ENCODE peak calls at places on chromosomes 11 and 22, in seven cellular contexts. N is HL-60, D is endothelial cell of umbilical vein, Y is GM12878, K is HCT116, Z is GM12891, I is transverse colon. G is an unnamed sample.

GRCh38 chr11:72577271-72577681 is 96.9 kb downstream of the PDE2A start:
- DNase-seq in K (no peak), I (peak), N (no peak), Z (peak), D (no peak), Y (no peak), G (no peak)

GRCh38 chr11:2996976-2997375 is 4.8 kb upstream of the NAP1L4 start:
- DNase-seq in D (no peak), N (no peak), I (no peak), K (no peak), Z (no peak), Y (no peak), G (no peak)

GRCh38 chr11:27443746-27444465 is 28.7 kb downstream of the LGR4 start:
- DNase-seq in K (no peak), D (no peak), Z (no peak), I (no peak), Y (no peak), N (no peak), G (peak)

GRCh38 chr11:12853652-12854296 is 155.3 kb upstream of the RASSF10 start:
- DNase-seq in K (no peak), Y (no peak), I (peak), D (no peak), Z (no peak), N (no peak), G (no peak)

GRCh38 chr22:32620992-32621391 is 146.4 kb downstream of the FBXO7 start:
- DNase-seq in N (no peak), Z (no peak), Y (no peak), K (no peak), D (no peak), I (no peak), G (peak)

GRCh38 chr11:10378362-10378761 is 73.5 kb downstream of the ADM start:
- DNase-seq in D (no peak), K (no peak), Y (no peak), N (no peak), I (no peak), Z (no peak), G (no peak)

GRCh38 chr11:106691807-106692365 is 326.4 kb downstream of the GUCY1A2 start:
- DNase-seq in K (no peak), N (no peak), D (no peak), I (no peak), Z (no peak), Y (no peak), G (no peak)

GRCh38 chr22:26681395-26681821 is 24.0 kb downstream of the MIAT start:
- DNase-seq in Y (no peak), Z (no peak), K (no peak), D (peak), I (no peak), N (no peak), G (peak)

GRCh38 chr11:16299390-16299789 is 57.0 kb downstream of the SOX6 start:
- DNase-seq in N (no peak), I (no peak), K (no peak), Y (no peak), Z (no peak), D (no peak), G (no peak)

GRCh38 chr22:50210378-50211139 is 9.7 kb downstream of the SELENOO start:
- DNase-seq in D (no peak), I (peak), K (no peak), Z (no peak), N (no peak), Y (no peak), G (no peak)

GRCh38 chr11:65611028-65611757 is 2.8 kb downstream of the MAP3K11 start:
- DNase-seq in I (no peak), N (peak), D (peak), Z (no peak), Y (no peak), K (no peak), G (peak)

GRCh38 chr11:2574553-2575535 is 125.0 kb downstream of the KCNQ1OT1 start:
- DNase-seq in Y (no peak), Z (no peak), D (no peak), K (no peak), N (no peak), I (peak), G (no peak)

GRCh38 chr11:15775051-15775541 is 581.2 kb downstream of the SOX6 start:
- DNase-seq in K (no peak), I (no peak), D (no peak), Y (no peak), N (no peak), Z (no peak), G (no peak)

GRCh38 chr22:31692186-31692886 is 30.3 kb upstream of the PISD start:
- DNase-seq in D (no peak), I (no peak), Y (no peak), N (peak), Z (no peak), K (no peak), G (no peak)

GRCh38 chr22:37618072-37618656 is 9.5 kb downstream of the GGA1 start:
- DNase-seq in Y (no peak), N (no peak), I (no peak), D (no peak), Z (peak), K (no peak), G (no peak)

GRCh38 chr22:42433754-42434153 is 1.6 kb upstream of the NFAM1 start:
- DNase-seq in Z (no peak), I (no peak), Y (no peak), N (no peak), D (no peak), K (no peak), G (no peak)

GRCh38 chr11:44157019-44157418 is 61.5 kb downstream of the EXT2 start:
- DNase-seq in K (no peak), Z (no peak), I (no peak), D (no peak), Y (no peak), N (no peak), G (no peak)

GRCh38 chr22:24413271-24413670 is 14.1 kb upstream of the ADORA2A start:
- DNase-seq in Z (no peak), I (no peak), N (no peak), Y (no peak), K (no peak), D (no peak), G (no peak)

GRCh38 chr11:87134524-87135106 is 96.9 kb downstream of the TMEM135 start:
- DNase-seq in K (no peak), I (no peak), D (no peak), Y (no peak), N (no peak), Z (no peak), G (no peak)

GRCh38 chr11:111735262-111736116 is 30.7 kb downstream of the PPP2R1B start:
- DNase-seq in I (peak), K (no peak), Y (no peak), Z (no peak), N (no peak), D (peak), G (no peak)

GRCh38 chr22:37242395-37242918 is 1.6 kb downstream of the RAC2 start:
- DNase-seq in D (peak), N (peak), Y (peak), Z (peak), I (peak), K (no peak), G (no peak)

GRCh38 chr11:48880021-48880441 is 103.7 kb downstream of the TRIM51G start:
- DNase-seq in N (no peak), Z (no peak), K (no peak), I (no peak), D (no peak), Y (no peak), G (no peak)

GRCh38 chr22:40694409-40694808 is 15.1 kb downstream of the MCHR1 start:
- DNase-seq in I (no peak), D (no peak), Y (no peak), N (peak), Z (no peak), K (no peak), G (no peak)

GRCh38 chr22:47780281-47780875 is 1017.9 kb downstream of the TBC1D22A start:
- DNase-seq in N (no peak), K (no peak), D (no peak), Z (no peak), Y (no peak), I (no peak), G (no peak)

GRCh38 chr11:72773291-72773690 is 20.6 kb downstream of the STARD10 start:
- DNase-seq in N (no peak), K (no peak), D (peak), Y (no peak), I (no peak), Z (no peak), G (no peak)

GRCh38 chr11:69382131-69383128 is 88.5 kb downstream of the MYEOV start:
- DNase-seq in I (peak), K (peak), D (no peak), Y (peak), N (peak), Z (no peak), G (peak)

GRCh38 chr11:46391578-46392420 is at the start of gene CHRM4:
- DNase-seq in Y (no peak), I (peak), Z (no peak), N (no peak), K (no peak), D (peak), G (peak)

GRCh38 chr11:77633856-77634425 is 3.7 kb downstream of the CLNS1A start:
- DNase-seq in Y (no peak), N (peak), Z (no peak), I (no peak), K (no peak), D (no peak), G (no peak)

GRCh38 chr22:43412808-43413785 is 1.3 kb downstream of the MPPED1 start:
- DNase-seq in K (no peak), Z (no peak), N (no peak), D (no peak), Y (no peak), I (no peak), G (no peak)

GRCh38 chr11:69352715-69353325 is 58.9 kb downstream of the MYEOV start:
- DNase-seq in D (peak), Z (no peak), N (no peak), K (peak), I (peak), Y (no peak), G (no peak)

GRCh38 chr11:8567597-8568198 is 26.3 kb downstream of the STK33 start:
- DNase-seq in I (no peak), Y (no peak), D (peak), Z (no peak), N (no peak), K (no peak), G (no peak)

GRCh38 chr22:35010543-35010942 is 55.4 kb upstream of the ISX start:
- DNase-seq in Y (no peak), Z (no peak), N (no peak), D (no peak), K (no peak), I (no peak), G (no peak)

GRCh38 chr11:118449316-118449918 is 13.1 kb downstream of the KMT2A start:
- DNase-seq in Z (no peak), D (no peak), Y (no peak), N (no peak), K (no peak), I (no peak), G (no peak)

GRCh38 chr11:9351956-9352355 is 32.5 kb upstream of the IPO7 start:
- DNase-seq in I (no peak), Z (no peak), D (no peak), Y (no peak), K (no peak), N (no peak), G (no peak)

GRCh38 chr11:14213006-14213405 is 146.0 kb downstream of the RRAS2 start:
- DNase-seq in D (no peak), Y (no peak), I (no peak), K (no peak), N (no peak), Z (no peak), G (no peak)

GRCh38 chr11:14223636-14224035 is 135.3 kb downstream of the RRAS2 start:
- DNase-seq in Z (no peak), K (no peak), Y (no peak), N (no peak), I (no peak), D (no peak), G (no peak)

DNA sequence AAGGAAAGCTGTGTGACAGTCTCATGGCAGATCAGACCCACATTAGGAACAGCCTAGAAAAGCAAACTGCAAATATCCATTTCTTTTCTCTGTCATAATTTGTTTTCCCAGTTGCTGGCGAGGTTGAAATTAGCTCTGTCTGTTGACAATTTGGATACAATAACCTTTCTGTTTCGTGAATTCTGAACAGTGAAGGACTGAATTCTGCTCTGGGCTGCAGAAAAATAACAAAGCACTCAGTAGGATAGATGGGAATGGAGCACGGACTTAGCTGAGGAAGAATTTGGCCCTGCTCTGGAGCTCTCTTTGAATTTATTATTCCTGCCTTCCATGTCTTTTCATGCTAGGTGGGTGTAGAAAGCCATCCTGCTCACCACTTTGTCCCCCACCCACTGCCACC is 140.3 kb downstream of the RRAS2 start:
- DNase-seq in I (no peak), D (no peak), K (no peak), Z (no peak), Y (no peak), N (no peak), G (no peak)
- TF ChIP-seq POLR2AphosphoS5 in I (no peak), D (no peak), K (no peak), Z (no peak), Y (no peak), N (no peak), G (no peak)

GRCh38 chr11:91996526-91996925 is 228.1 kb upstream of the FAT3 start:
- DNase-seq in Y (no peak), I (no peak), D (no peak), Z (no peak), K (no peak), N (no peak), G (no peak)
- TF ChIP-seq POLR2AphosphoS5 in Y (no peak), I (no peak), D (no peak), Z (no peak), K (no peak), N (no peak), G (no peak)

GRCh38 chr11:1460396-1460795 is 26.2 kb downstream of the MOB2 start:
- DNase-seq in Y (no peak), N (no peak), D (no peak), Z (no peak), I (peak), K (no peak), G (no peak)
- TF ChIP-seq POLR2AphosphoS5 in Y (no peak), N (no peak), D (no peak), Z (no peak), I (no peak), K (no peak), G (no peak)

GRCh38 chr11:130625907-130626306 is 177.5 kb downstream of the ADAMTS15 start:
- DNase-seq in Y (no peak), Z (no peak), D (no peak), N (no peak), K (no peak), I (no peak), G (no peak)
- TF ChIP-seq POLR2AphosphoS5 in Y (no peak), Z (no peak), D (no peak), N (no peak), K (no peak), I (no peak), G (no peak)

DNA sequence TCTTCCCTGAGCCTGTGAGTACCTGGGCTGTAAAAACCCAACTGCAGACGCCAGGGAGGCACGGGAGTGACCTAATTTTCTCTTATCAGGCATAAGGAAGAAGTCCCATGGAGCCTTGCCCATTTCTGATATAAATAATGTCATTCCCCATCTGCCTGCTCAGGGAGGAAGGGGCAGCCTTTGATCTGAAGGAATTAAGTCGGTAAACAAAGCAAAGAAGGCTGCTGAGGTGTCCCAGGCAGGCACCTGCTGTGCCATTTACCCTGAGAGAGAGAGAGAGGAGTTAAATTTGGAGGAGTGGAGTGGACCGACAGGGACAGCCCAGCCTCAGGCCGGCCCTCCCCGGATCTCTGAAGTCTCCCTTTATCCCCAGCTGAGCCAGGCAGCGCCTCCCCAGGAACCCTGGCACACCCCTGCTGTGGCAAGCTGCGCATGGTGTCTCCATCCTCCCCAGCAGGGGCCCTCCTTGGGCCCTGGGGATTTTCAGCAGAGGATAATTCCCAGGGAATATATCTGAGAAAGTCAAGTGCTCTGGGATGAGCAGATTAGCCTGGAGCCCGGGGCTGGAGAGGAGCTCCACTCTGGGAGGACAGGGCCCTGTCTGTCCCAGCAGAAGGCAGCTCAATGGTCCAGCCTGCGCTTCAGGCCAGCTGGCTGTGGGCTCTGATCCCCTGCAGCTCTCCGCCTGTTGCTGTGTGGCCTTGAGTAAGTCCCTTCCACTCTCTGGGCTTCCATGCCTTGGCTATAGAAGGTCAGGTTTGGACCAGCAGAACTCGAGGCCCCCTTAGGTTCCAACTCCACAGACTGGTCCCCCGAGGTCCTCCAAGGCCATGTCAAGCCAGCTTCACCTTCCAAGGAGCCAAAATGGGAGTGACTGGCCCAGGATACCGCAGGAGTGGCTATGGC is 17.5 kb upstream of the CABP7 start:
- DNase-seq in D (no peak), Z (no peak), K (no peak), I (peak), Y (no peak), N (no peak), G (no peak)
- TF ChIP-seq POLR2AphosphoS5 in D (no peak), Z (no peak), K (no peak), I (no peak), Y (no peak), N (no peak), G (no peak)

GRCh38 chr11:63813035-63813562 is at the start of gene SPINDOC:
- DNase-seq in Z (peak), K (no peak), I (peak), D (peak), Y (no peak), N (no peak), G (peak)
- TF ChIP-seq POLR2AphosphoS5 in Z (no peak), K (peak), I (no peak), D (peak), Y (peak), N (no peak), G (peak)

GRCh38 chr11:92893276-92893675 is 76.2 kb upstream of the MTNR1B start:
- DNase-seq in D (no peak), K (no peak), Z (no peak), Y (no peak), I (no peak), N (no peak), G (no peak)
- TF ChIP-seq POLR2AphosphoS5 in D (no peak), K (no peak), Z (no peak), Y (no peak), I (no peak), N (no peak), G (no peak)

GRCh38 chr22:20127869-20128618 is 3.6 kb upstream of the ZDHHC8 start:
- DNase-seq in K (no peak), I (no peak), Y (no peak), Z (no peak), N (no peak), D (no peak), G (no peak)

GRCh38 chr22:20128619-20128901 is 3.0 kb upstream of the ZDHHC8 start:
- DNase-seq in D (no peak), I (no peak), N (no peak), Y (no peak), K (no peak), Z (no peak), G (no peak)

GRCh38 chr22:20126284-20127029 is 5.1 kb upstream of the ZDHHC8 start:
- DNase-seq in K (no peak), Z (no peak), Y (no peak), N (no peak), D (no peak), I (no peak), G (no peak)

GRCh38 chr22:20128902-20129746 is 2.5 kb upstream of the ZDHHC8 start:
- DNase-seq in Y (no peak), N (peak), K (no peak), I (peak), Z (no peak), D (peak), G (peak)

GRCh38 chr22:20127318-20127868 is 4.2 kb upstream of the ZDHHC8 start:
- DNase-seq in Z (no peak), Y (no peak), D (no peak), I (no peak), K (no peak), N (no peak), G (no peak)
- TF ChIP-seq POLR2AphosphoS5 in Z (no peak), Y (no peak), D (no peak), I (no peak), K (no peak), N (peak), G (no peak)

GRCh38 chr11:74742070-74742469 is 6.6 kb upstream of the RNF169 start:
- DNase-seq in Y (no peak), D (no peak), N (no peak), I (no peak), K (no peak), Z (no peak), G (no peak)

GRCh38 chr11:74748211-74749126 is at the start of gene RNF169:
- DNase-seq in N (peak), D (peak), I (peak), Y (peak), K (peak), Z (peak), G (peak)

GRCh38 chr11:74743640-74744039 is 5.0 kb upstream of the RNF169 start:
- DNase-seq in Z (no peak), N (no peak), I (no peak), Y (no peak), K (no peak), D (no peak), G (no peak)

GRCh38 chr11:74746868-74747267 is 1.8 kb upstream of the RNF169 start:
- DNase-seq in Y (no peak), N (no peak), D (no peak), K (no peak), Z (no peak), I (no peak), G (no peak)

DNA sequence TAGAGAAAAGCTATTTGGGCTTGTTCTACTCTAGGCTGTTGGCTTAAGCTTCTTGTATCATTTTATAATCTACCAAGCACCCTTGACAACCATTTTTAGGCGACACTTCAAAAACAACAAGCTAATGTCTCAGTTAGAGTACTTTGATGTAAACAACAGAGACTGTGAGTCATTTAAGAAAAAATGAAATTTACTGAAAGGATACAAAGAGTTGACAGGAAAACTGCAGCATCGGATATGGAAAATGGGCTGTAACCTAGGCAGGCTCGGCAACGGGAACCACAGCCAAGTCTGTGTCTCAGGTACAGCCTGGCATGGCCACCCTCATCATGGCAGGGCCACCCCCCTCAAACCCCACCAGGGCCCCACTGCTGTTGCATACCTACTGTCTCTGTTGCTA is 4.4 kb upstream of the RNF169 start:
- DNase-seq in Z (no peak), D (peak), I (no peak), N (no peak), Y (no peak), K (no peak), G (no peak)
- TF ChIP-seq POLR2AphosphoS5 in Z (no peak), D (no peak), I (no peak), N (no peak), Y (no peak), K (no peak), G (no peak)

G was measured in GM23338.